ENCODE peak calls at places on chromosomes 13 and 19, in seven cellular contexts. L is GM23338, U is hepatocyte, I is HCT116, Y is PC-3, R is MM.1S, K is OCI-LY7. T is an unnamed sample.

GRCh38 chr13:82565191-82565590 is 1317.1 kb downstream of the SLITRK1 start:
- DNase-seq in L (peak), Y (no peak), R (no peak), I (no peak), U (no peak), K (no peak), T (peak)

GRCh38 chr19:33125929-33126388 is 6.0 kb upstream of the WDR88 start:
- DNase-seq in Y (peak), I (peak), R (peak), K (peak), U (peak), L (peak), T (peak)

GRCh38 chr19:58374200-58374599 is 6.6 kb downstream of the ZNF837 start:
- DNase-seq in I (no peak), Y (no peak), K (no peak), L (no peak), U (no peak), R (no peak), T (no peak)

GRCh38 chr19:8615813-8616596 is 5.5 kb upstream of the ADAMTS10 start:
- DNase-seq in R (peak), U (peak), K (peak), Y (peak), I (peak), L (peak), T (peak)

GRCh38 chr19:4913996-4914735 is 4.9 kb downstream of the UHRF1 start:
- DNase-seq in L (no peak), R (no peak), Y (peak), I (no peak), K (no peak), U (no peak), T (no peak)

GRCh38 chr13:109652536-109652935 is 133.8 kb downstream of the IRS2 start:
- DNase-seq in K (no peak), U (no peak), L (no peak), Y (no peak), R (no peak), I (no peak), T (no peak)

GRCh38 chr19:51181377-51181912 is 39.3 kb downstream of the SIGLEC7 start:
- DNase-seq in U (no peak), K (no peak), Y (no peak), L (no peak), R (no peak), I (no peak), T (no peak)

GRCh38 chr13:107233541-107233940 is 665.6 kb upstream of the ARGLU1 start:
- DNase-seq in K (no peak), L (no peak), U (no peak), I (no peak), Y (no peak), R (no peak), T (no peak)

GRCh38 chr13:111115841-111116500 is 861 bp downstream of the ARHGEF7 start:
- DNase-seq in R (no peak), Y (peak), K (no peak), I (no peak), U (peak), L (peak), T (peak)

GRCh38 chr13:96650301-96650886 is 343.9 kb downstream of the OXGR1 start:
- DNase-seq in R (peak), L (no peak), Y (peak), U (peak), I (peak), K (no peak), T (no peak)

GRCh38 chr19:40270362-40271089 is 14.6 kb downstream of the AKT2 start:
- DNase-seq in I (no peak), L (peak), K (no peak), U (no peak), Y (no peak), R (no peak), T (peak)
- TF ChIP-seq CTCF in I (no peak), L (peak), K (no peak), U (no peak), Y (no peak), R (no peak), T (peak)

DNA sequence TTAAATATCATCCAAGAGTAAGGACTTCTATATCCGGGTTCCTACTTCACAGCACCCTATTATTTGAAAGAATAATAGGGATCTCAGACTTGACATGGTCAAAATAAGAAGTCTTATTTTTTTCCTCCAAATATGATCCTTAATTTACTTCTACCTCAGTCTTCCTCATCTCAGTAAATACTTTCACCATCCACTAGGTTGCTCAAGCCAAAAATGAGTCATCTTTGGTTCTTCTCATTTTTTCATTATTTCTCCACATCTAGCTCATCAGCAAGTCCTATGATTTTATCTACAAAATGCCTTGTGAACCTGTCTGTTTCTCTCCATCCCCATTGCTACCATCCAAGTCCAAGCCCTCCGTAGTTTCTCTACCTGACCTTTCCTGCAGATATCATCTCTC is 121.9 kb upstream of the GJB6 start:
- DNase-seq in R (no peak), Y (peak), L (no peak), K (no peak), I (no peak), U (no peak), T (no peak)
- TF ChIP-seq EZH2phosphoT487 in R (no peak), Y (no peak), L (no peak), K (no peak), I (no peak), U (no peak), T (no peak)

GRCh38 chr19:46311444-46311843 is 14.6 kb downstream of the HIF3A start:
- DNase-seq in U (no peak), Y (no peak), L (no peak), R (no peak), I (no peak), K (no peak), T (no peak)

GRCh38 chr19:46308510-46308909 is 11.7 kb downstream of the HIF3A start:
- DNase-seq in U (no peak), I (no peak), R (no peak), Y (no peak), K (no peak), L (no peak), T (no peak)

GRCh38 chr19:46306501-46306900 is 9.7 kb downstream of the HIF3A start:
- DNase-seq in U (no peak), R (no peak), I (no peak), L (no peak), Y (no peak), K (no peak), T (no peak)

GRCh38 chr19:46303702-46304397 is 7.0 kb downstream of the HIF3A start:
- DNase-seq in U (peak), Y (no peak), I (peak), K (no peak), R (no peak), L (peak), T (peak)

DNA sequence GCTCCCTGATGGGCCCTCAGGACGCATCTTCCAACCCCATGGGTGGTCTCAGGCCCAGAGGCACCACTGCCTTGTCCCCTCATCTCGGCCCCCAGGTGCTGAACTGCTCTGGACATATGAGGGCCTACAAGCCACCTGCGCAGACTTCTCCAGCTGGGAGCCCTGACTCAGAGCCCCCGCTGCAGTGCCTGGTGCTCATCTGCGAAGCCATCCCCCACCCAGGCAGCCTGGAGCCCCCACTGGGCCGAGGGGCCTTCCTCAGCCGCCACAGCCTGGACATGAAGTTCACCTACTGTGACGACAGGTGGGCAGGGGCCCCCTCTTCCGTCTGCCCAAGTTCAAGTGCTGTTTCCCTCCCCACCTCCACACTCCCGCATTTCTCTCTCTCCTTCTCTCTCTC is 12.2 kb downstream of the HIF3A start:
- DNase-seq in K (no peak), I (no peak), L (no peak), U (no peak), Y (no peak), R (no peak), T (no peak)
- H3K27ac ChIP-seq in K (no peak), I (no peak), L (no peak), U (no peak), Y (no peak), R (no peak), T (no peak)

GRCh38 chr13:73835138-73835721 is 299.0 kb downstream of the KLF12 start:
- DNase-seq in R (peak), I (peak), K (peak), Y (peak), L (peak), U (peak), T (peak)
- TF ChIP-seq CTCF in R (peak), I (peak), K (peak), Y (peak), L (no peak), U (peak), T (peak)

DNA sequence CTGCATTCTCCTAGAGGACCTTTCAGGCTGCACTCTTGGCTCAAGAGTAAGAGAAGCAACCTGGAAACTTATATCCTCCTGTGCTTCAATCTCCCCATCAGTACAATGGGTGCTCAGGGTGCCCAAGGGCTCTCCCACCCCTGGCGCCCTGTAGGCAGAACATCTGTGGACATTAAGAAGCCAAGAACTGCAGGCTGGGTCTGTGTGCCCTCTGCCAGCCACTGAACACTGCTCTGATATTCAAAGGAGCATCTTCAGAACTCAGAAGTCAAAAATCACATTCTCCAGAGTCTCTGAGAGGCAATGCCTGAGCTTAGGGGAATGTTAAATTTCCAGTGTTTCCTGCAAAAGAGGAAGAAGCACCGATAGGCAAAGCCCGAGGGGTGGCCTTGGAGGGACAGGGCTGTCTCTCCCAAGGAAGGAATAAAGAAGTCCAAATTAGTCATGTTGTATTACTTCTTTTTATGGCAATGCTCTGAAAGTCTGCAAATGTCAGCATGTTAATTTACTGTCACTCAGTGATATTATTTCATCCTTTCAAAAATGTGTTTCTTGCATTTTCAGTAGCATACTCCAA is 88.1 kb downstream of the TSHZ3 start:
- DNase-seq in L (no peak), Y (no peak), R (no peak), I (no peak), K (no peak), U (no peak), T (no peak)
- TF ChIP-seq EZH2phosphoT487 in L (no peak), Y (no peak), R (no peak), I (no peak), K (no peak), U (no peak), T (no peak)

GRCh38 chr19:38317104-38317612 is 1.4 kb upstream of the YIF1B start:
- DNase-seq in R (no peak), K (no peak), Y (no peak), U (no peak), I (no peak), L (no peak), T (no peak)
- H3K27ac ChIP-seq in R (no peak), K (no peak), Y (no peak), U (no peak), I (no peak), L (no peak), T (no peak)

GRCh38 chr19:16590876-16591802 is 18.9 kb upstream of the SLC35E1 start:
- DNase-seq in Y (no peak), I (no peak), U (no peak), K (peak), R (no peak), L (no peak), T (no peak)
- TF ChIP-seq CTCF in Y (no peak), I (no peak), U (no peak), K (no peak), R (no peak), L (no peak), T (no peak)

DNA sequence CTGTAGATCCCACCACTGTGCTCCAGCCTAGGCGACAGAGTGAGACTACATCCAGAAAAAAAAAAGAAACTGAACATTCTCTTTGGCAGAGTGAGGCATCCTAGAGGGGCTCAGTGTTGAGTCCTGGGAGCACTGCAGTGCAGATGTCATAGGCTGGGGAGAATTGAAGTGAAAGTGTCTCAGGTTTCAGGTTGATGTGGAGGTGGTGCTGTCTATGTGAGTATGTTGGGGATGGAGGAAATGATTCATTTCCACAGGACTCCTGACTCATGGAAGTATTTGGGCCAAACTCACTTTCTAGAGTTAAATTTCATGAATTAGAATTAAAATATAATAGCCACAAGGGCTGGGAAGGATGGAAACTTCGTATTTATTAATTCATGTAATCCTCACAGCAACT is 134.4 kb upstream of the TSC22D1 start:
- DNase-seq in I (peak), Y (peak), R (no peak), U (no peak), L (no peak), K (no peak), T (no peak)
- TF ChIP-seq EZH2phosphoT487 in I (no peak), Y (no peak), R (no peak), U (no peak), L (no peak), K (no peak), T (no peak)

GRCh38 chr19:38250428-38250820 is 5.8 kb downstream of the PPP1R14A start:
- DNase-seq in L (no peak), K (no peak), U (no peak), Y (no peak), R (no peak), I (no peak), T (no peak)

GRCh38 chr19:38245826-38246498 is 10.2 kb downstream of the PPP1R14A start:
- DNase-seq in R (no peak), L (no peak), K (no peak), Y (no peak), U (no peak), I (no peak), T (no peak)

GRCh38 chr19:38248421-38248820 is 7.8 kb downstream of the PPP1R14A start:
- DNase-seq in Y (no peak), K (no peak), U (no peak), L (no peak), R (no peak), I (no peak), T (no peak)

GRCh38 chr19:38247126-38247525 is 9.0 kb downstream of the PPP1R14A start:
- DNase-seq in K (no peak), U (no peak), R (no peak), L (no peak), I (no peak), Y (no peak), T (no peak)

DNA sequence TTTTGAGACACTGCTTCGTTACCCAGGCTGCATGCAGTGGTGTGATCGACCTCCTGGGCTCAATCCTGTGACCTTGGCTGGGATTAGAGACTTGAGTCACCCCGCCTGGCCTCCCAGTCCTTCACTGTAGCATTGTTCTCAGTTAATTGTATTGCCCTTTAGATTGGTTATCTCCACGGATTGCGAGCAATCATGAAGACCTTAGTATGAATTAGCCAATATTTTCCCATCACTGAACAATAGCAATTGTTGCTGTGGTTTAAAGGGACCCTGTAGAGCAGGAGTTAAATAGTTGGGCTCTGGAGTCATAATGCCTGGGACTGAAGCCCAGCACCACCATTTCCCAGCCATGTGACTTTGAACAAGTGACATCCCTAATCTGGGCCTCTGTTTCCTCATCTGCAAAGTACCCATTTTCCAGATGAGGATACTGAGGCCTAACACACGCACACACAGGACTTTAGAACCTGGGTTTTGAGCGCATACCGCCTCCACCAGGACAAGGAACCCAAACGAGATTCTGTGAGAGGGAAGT is 8.4 kb downstream of the PPP1R14A start:
- DNase-seq in U (no peak), L (no peak), R (no peak), I (no peak), Y (no peak), K (no peak), T (no peak)
- H3K27ac ChIP-seq in U (peak), L (no peak), R (no peak), I (no peak), Y (no peak), K (no peak), T (no peak)

T was measured in neural progenitor cell.